ENCODE peak calls at places on chromosomes 4 and X, in five cellular contexts. X, Z, O, R and G are unnamed samples.

GRCh38 chr4:3733195-3733594 is 33.0 kb upstream of the ADRA2C start:
- DNase-seq in Z (no peak), X (no peak), O (no peak), R (no peak), G (no peak)

GRCh38 chrX:153871451-153871850 is 14.5 kb downstream of the L1CAM start:
- DNase-seq in Z (no peak), O (no peak), X (no peak), R (no peak), G (no peak)

GRCh38 chr4:148961526-148961925 is 519.3 kb upstream of the NR3C2 start:
- DNase-seq in X (no peak), Z (no peak), O (no peak), R (no peak), G (no peak)

GRCh38 chr4:2458546-2459491 is 10.1 kb upstream of the RNF4 start:
- DNase-seq in R (no peak), Z (no peak), X (no peak), O (no peak), G (no peak)

GRCh38 chr4:16812041-16812440 is 86.4 kb downstream of the LDB2 start:
- DNase-seq in X (no peak), R (no peak), Z (no peak), O (no peak), G (no peak)

GRCh38 chrX:150569155-150569477 is 695 bp downstream of the MTM1 start:
- DNase-seq in X (peak; percentile 31), Z (no peak), O (no peak), R (peak; percentile 24), G (no peak)

GRCh38 chrX:147174596-147174995 is 360.1 kb upstream of the CXorf51A start:
- DNase-seq in Z (no peak), R (no peak), O (no peak), X (no peak), G (no peak)

GRCh38 chr4:3312362-3312761 is 19.5 kb downstream of the RGS12 start:
- DNase-seq in Z (no peak), R (no peak), X (no peak), O (no peak), G (no peak)

GRCh38 chr4:165663411-165663810 is 209.6 kb upstream of the TLL1 start:
- DNase-seq in R (no peak), Z (no peak), O (no peak), X (no peak), G (no peak)

GRCh38 chrX:37684918-37685317 is 673 bp upstream of the XK start:
- DNase-seq in Z (no peak), X (no peak), R (no peak), O (no peak), G (no peak)

GRCh38 chrX:100812216-100813158 is 7.7 kb upstream of the CSTF2 start:
- DNase-seq in O (no peak), X (no peak), Z (no peak), R (no peak), G (no peak)

GRCh38 chr4:183563874-183564273 is 59.0 kb downstream of the ING2 start:
- DNase-seq in R (no peak), Z (no peak), O (no peak), X (no peak), G (no peak)

GRCh38 chr4:129545599-129546278 is 449.8 kb downstream of the C4orf33 start:
- DNase-seq in O (peak; percentile 7), Z (peak; percentile 71), X (peak; percentile 39), R (no peak), G (peak; percentile 86)

GRCh38 chr4:83993774-83994173 is 457.9 kb downstream of the GPAT3 start:
- DNase-seq in O (no peak), R (no peak), Z (no peak), X (no peak), G (no peak)

GRCh38 chr4:119286377-119287002 is 35.4 kb downstream of the FABP2 start:
- DNase-seq in R (peak; percentile 38), X (peak; percentile 25), O (no peak), Z (no peak), G (no peak)

GRCh38 chr4:106773106-106773905 is 262.8 kb downstream of the DKK2 start:
- DNase-seq in R (no peak), X (no peak), O (no peak), Z (no peak), G (no peak)

GRCh38 chr4:147174561-147174960 is 228.9 kb upstream of the TTC29 start:
- DNase-seq in X (no peak), Z (no peak), O (no peak), R (no peak), G (no peak)

GRCh38 chr4:138633505-138633904 is 382.1 kb upstream of the NOCT start:
- DNase-seq in Z (no peak), X (no peak), R (no peak), O (no peak), G (no peak)

GRCh38 chr4:88382621-88383020 is 4.0 kb downstream of the HERC6 start:
- DNase-seq in Z (no peak), O (no peak), R (peak; percentile 60), X (no peak), G (no peak)

GRCh38 chrX:104310084-104310483 is 55.4 kb upstream of the ESX1 start:
- DNase-seq in X (no peak), Z (no peak), R (no peak), O (no peak), G (no peak)